ENCODE peak calls at places on chromosomes 5 and 9, in six cellular contexts. L, O, S, J, H and G are unnamed samples.

GRCh38 chr5:61298066-61298465 is 34.0 kb upstream of the ZSWIM6 start:
- DNase-seq in H (no peak), L (no peak), O (no peak), S (no peak), J (no peak), G (no peak)

GRCh38 chr5:123438902-123439301 is 15.7 kb upstream of the CEP120 start:
- DNase-seq in L (peak), S (no peak), H (no peak), J (no peak), O (peak), G (no peak)

GRCh38 chr5:89351232-89351631 is 468.2 kb upstream of the MEF2C start:
- DNase-seq in S (no peak), O (no peak), J (peak), L (no peak), H (no peak), G (no peak)

GRCh38 chr5:10541247-10541646 is 22.6 kb upstream of the ANKRD33B start:
- DNase-seq in J (no peak), L (no peak), O (no peak), S (no peak), H (peak), G (no peak)

GRCh38 chr9:105413486-105414068 is 34.3 kb upstream of the FSD1L start:
- DNase-seq in O (peak), J (no peak), H (no peak), S (no peak), L (no peak), G (peak)

GRCh38 chr5:131256507-131256823 is 7.4 kb upstream of the CDC42SE2 start:
- DNase-seq in S (no peak), O (no peak), J (no peak), H (no peak), L (no peak), G (no peak)

GRCh38 chr5:435961-436640 is 6.9 kb upstream of the EXOC3 start:
- DNase-seq in O (no peak), H (peak), J (no peak), S (no peak), L (peak), G (peak)

GRCh38 chr5:82748688-82749091 is 328.5 kb downstream of the TMEM167A start:
- DNase-seq in O (no peak), L (no peak), S (no peak), J (no peak), H (no peak), G (no peak)

GRCh38 chr9:23537192-23538059 is 288.6 kb downstream of the ELAVL2 start:
- DNase-seq in J (no peak), H (no peak), S (no peak), L (no peak), O (no peak), G (peak)

GRCh38 chr9:121498487-121499176 is 1.0 kb downstream of the GGTA1 start:
- DNase-seq in O (peak), S (no peak), J (no peak), L (peak), H (no peak), G (no peak)

GRCh38 chr5:119301947-119302346 is 53.9 kb upstream of the TNFAIP8 start:
- DNase-seq in S (no peak), J (no peak), L (no peak), O (no peak), H (no peak), G (no peak)